ENCODE peak calls at places on chromosomes 6 and 20, in nine cellular contexts. One of them, this sample, is unnamed.

GRCh38 chr6:4281341-4282293 is 146.2 kb upstream of the ECI2 start:
- DNase-seq in stomach: peak
- DNase-seq in IMR-90: peak
- DNase-seq in esophagus muscularis mucosa: no peak
- DNase-seq in prostate gland: peak
- DNase-seq in ovary: no peak
- DNase-seq in right lobe of liver: peak
- DNase-seq in adrenal gland: peak
- DNase-seq in K562: no peak
- DNase-seq in this sample: peak

GRCh38 chr6:144219056-144219685 is 66.0 kb upstream of the UTRN start:
- DNase-seq in stomach: no peak
- DNase-seq in IMR-90: peak
- DNase-seq in esophagus muscularis mucosa: no peak
- DNase-seq in prostate gland: no peak
- DNase-seq in ovary: no peak
- DNase-seq in right lobe of liver: no peak
- DNase-seq in adrenal gland: no peak
- DNase-seq in K562: peak
- DNase-seq in this sample: peak

GRCh38 chr6:75757295-75757694 is 8.3 kb downstream of the MYO6 start:
- DNase-seq in stomach: no peak
- DNase-seq in IMR-90: no peak
- DNase-seq in esophagus muscularis mucosa: no peak
- DNase-seq in prostate gland: no peak
- DNase-seq in ovary: no peak
- DNase-seq in right lobe of liver: no peak
- DNase-seq in adrenal gland: no peak
- DNase-seq in K562: no peak
- DNase-seq in this sample: no peak

GRCh38 chr20:31606928-31607639 is 2.0 kb downstream of the ID1 start:
- DNase-seq in stomach: peak
- DNase-seq in IMR-90: peak
- DNase-seq in esophagus muscularis mucosa: no peak
- DNase-seq in prostate gland: peak
- DNase-seq in ovary: no peak
- DNase-seq in right lobe of liver: peak
- DNase-seq in adrenal gland: peak
- DNase-seq in K562: peak
- DNase-seq in this sample: no peak

GRCh38 chr6:142787422-142787821 is 157.6 kb downstream of the HIVEP2 start:
- DNase-seq in stomach: no peak
- DNase-seq in IMR-90: no peak
- DNase-seq in esophagus muscularis mucosa: no peak
- DNase-seq in prostate gland: no peak
- DNase-seq in ovary: no peak
- DNase-seq in right lobe of liver: no peak
- DNase-seq in adrenal gland: no peak
- DNase-seq in K562: no peak
- DNase-seq in this sample: no peak

GRCh38 chr20:58818585-58819285 is 32.0 kb downstream of the GNAS-AS1 start:
- DNase-seq in stomach: no peak
- DNase-seq in IMR-90: peak
- DNase-seq in esophagus muscularis mucosa: no peak
- DNase-seq in prostate gland: no peak
- DNase-seq in ovary: no peak
- DNase-seq in right lobe of liver: no peak
- DNase-seq in adrenal gland: no peak
- DNase-seq in K562: no peak
- DNase-seq in this sample: peak

GRCh38 chr6:104638841-104639290 is 220.9 kb downstream of the HACE1 start:
- DNase-seq in stomach: no peak
- DNase-seq in IMR-90: no peak
- DNase-seq in esophagus muscularis mucosa: no peak
- DNase-seq in prostate gland: no peak
- DNase-seq in ovary: no peak
- DNase-seq in right lobe of liver: no peak
- DNase-seq in adrenal gland: peak
- DNase-seq in K562: no peak
- DNase-seq in this sample: peak

GRCh38 chr6:170424634-170425126 is 118.1 kb downstream of the FAM120B start:
- DNase-seq in stomach: no peak
- DNase-seq in IMR-90: no peak
- DNase-seq in esophagus muscularis mucosa: peak
- DNase-seq in prostate gland: no peak
- DNase-seq in ovary: no peak
- DNase-seq in right lobe of liver: no peak
- DNase-seq in adrenal gland: no peak
- DNase-seq in K562: no peak
- DNase-seq in this sample: no peak

GRCh38 chr6:166166314-166167257 is 1.1 kb downstream of the TBXT start:
- DNase-seq in stomach: no peak
- DNase-seq in IMR-90: no peak
- DNase-seq in esophagus muscularis mucosa: no peak
- DNase-seq in prostate gland: no peak
- DNase-seq in ovary: no peak
- DNase-seq in right lobe of liver: no peak
- DNase-seq in adrenal gland: no peak
- DNase-seq in K562: no peak
- DNase-seq in this sample: no peak

GRCh38 chr20:32482251-32483220 is 102.6 kb downstream of the NOL4L start:
- DNase-seq in stomach: peak
- DNase-seq in IMR-90: no peak
- DNase-seq in esophagus muscularis mucosa: no peak
- DNase-seq in prostate gland: no peak
- DNase-seq in ovary: no peak
- DNase-seq in right lobe of liver: peak
- DNase-seq in adrenal gland: peak
- DNase-seq in K562: no peak
- DNase-seq in this sample: peak

GRCh38 chr6:165218816-165219215 is 90.6 kb downstream of the C6orf118 start:
- DNase-seq in stomach: no peak
- DNase-seq in IMR-90: no peak
- DNase-seq in esophagus muscularis mucosa: peak
- DNase-seq in prostate gland: no peak
- DNase-seq in ovary: no peak
- DNase-seq in right lobe of liver: no peak
- DNase-seq in adrenal gland: no peak
- DNase-seq in K562: no peak
- DNase-seq in this sample: no peak

GRCh38 chr6:90179190-90180169 is 117.2 kb downstream of the BACH2 start:
- DNase-seq in stomach: no peak
- DNase-seq in IMR-90: no peak
- DNase-seq in esophagus muscularis mucosa: no peak
- DNase-seq in prostate gland: no peak
- DNase-seq in ovary: no peak
- DNase-seq in right lobe of liver: no peak
- DNase-seq in adrenal gland: no peak
- DNase-seq in K562: no peak
- DNase-seq in this sample: peak

DNA sequence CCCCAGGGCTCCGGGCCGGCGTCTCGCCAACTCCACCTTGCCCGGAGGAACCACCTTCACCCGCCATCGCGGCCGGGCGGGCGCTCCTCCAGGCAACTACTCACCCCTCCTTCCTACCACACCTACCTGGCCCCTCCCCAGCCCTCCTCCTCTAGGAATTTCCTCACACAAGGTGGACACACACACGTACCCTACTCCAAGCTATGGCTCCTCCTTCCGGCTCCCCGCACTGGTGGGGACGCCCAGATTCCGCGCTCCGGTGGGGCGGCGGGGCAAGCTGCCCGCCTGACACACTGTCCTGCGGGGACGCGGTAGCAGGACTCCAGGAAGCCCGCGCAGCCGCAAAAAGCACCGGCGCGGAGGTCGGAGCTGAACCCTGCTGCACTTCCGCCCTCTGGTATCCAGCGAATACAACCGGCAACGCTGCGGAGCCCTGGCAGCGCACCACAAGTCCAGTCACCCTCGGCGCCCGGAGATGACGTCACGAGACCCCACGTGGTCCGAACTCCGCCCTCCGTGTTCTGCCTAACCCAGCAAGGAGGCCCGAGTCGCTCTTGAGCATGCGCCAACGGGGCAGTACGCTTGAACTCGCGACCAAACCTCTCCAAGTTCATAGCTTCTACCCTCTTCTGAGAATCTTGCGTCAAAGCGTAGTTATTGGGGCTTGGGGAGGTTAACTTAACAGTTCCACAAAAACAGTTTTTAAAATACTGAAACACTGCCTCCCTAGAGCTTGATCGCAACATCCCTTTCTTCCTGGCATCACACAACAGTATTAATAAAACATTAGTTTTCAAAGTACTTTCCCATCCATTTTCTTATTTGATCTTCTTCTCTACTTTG is at the start of gene ATG5:
- DNase-seq in stomach: peak
- DNase-seq in IMR-90: peak
- DNase-seq in esophagus muscularis mucosa: peak
- DNase-seq in prostate gland: peak
- DNase-seq in ovary: peak
- DNase-seq in right lobe of liver: peak
- DNase-seq in adrenal gland: peak
- DNase-seq in K562: peak
- DNase-seq in this sample: peak
- TF ChIP-seq POLR2A in stomach: peak
- TF ChIP-seq POLR2A in IMR-90: peak
- TF ChIP-seq POLR2A in esophagus muscularis mucosa: peak
- TF ChIP-seq POLR2A in prostate gland: peak
- TF ChIP-seq POLR2A in ovary: peak
- TF ChIP-seq POLR2A in right lobe of liver: peak
- TF ChIP-seq POLR2A in adrenal gland: peak
- TF ChIP-seq POLR2A in K562: peak
- TF ChIP-seq POLR2A in this sample: peak

GRCh38 chr20:37200376-37200775 is 21.0 kb upstream of the MROH8 start:
- DNase-seq in stomach: no peak
- DNase-seq in IMR-90: no peak
- DNase-seq in esophagus muscularis mucosa: no peak
- DNase-seq in prostate gland: no peak
- DNase-seq in ovary: no peak
- DNase-seq in right lobe of liver: no peak
- DNase-seq in adrenal gland: no peak
- DNase-seq in K562: no peak
- DNase-seq in this sample: no peak

GRCh38 chr20:37200926-37201826 is 21.8 kb upstream of the MROH8 start:
- DNase-seq in stomach: no peak
- DNase-seq in IMR-90: no peak
- DNase-seq in esophagus muscularis mucosa: no peak
- DNase-seq in prostate gland: no peak
- DNase-seq in ovary: no peak
- DNase-seq in right lobe of liver: no peak
- DNase-seq in adrenal gland: no peak
- DNase-seq in K562: no peak
- DNase-seq in this sample: no peak

GRCh38 chr20:37204056-37204455 is 24.7 kb upstream of the MROH8 start:
- DNase-seq in stomach: no peak
- DNase-seq in IMR-90: no peak
- DNase-seq in esophagus muscularis mucosa: no peak
- DNase-seq in prostate gland: no peak
- DNase-seq in ovary: no peak
- DNase-seq in right lobe of liver: no peak
- DNase-seq in adrenal gland: no peak
- DNase-seq in K562: no peak
- DNase-seq in this sample: no peak

GRCh38 chr20:37201827-37202162 is 22.4 kb upstream of the MROH8 start:
- DNase-seq in stomach: no peak
- DNase-seq in IMR-90: no peak
- DNase-seq in esophagus muscularis mucosa: no peak
- DNase-seq in prostate gland: no peak
- DNase-seq in ovary: no peak
- DNase-seq in right lobe of liver: no peak
- DNase-seq in adrenal gland: no peak
- DNase-seq in K562: no peak
- DNase-seq in this sample: no peak

DNA sequence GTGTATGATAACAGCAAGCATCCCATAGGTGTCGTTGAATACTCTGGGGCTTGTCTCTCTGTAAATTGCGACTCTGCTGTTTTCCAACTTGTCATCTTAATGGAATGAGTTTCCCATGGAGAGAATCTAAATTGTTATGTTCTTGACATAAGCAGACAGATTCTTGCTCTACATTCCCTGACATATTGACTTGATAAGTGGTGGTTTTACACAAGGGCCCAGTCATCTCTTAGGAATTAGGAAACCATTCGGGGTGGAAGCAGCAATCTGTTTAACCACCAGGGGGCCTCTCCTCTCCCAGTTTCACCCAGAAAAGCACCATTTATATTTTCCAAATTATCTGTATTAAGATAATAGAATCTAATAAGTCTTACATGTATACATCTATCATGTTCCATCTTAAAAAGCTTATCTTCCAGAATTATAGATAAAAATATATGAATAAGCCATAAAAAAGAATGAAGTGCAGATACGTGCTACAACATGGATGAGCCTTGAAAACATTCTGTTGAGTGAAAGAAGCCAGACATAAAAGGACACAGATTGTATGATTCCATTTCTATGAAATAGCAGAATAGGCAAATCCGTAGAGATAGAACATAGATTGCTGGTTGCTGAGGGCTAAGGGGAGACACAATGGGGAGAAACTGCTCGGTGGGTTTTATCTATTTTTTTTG is 23.1 kb upstream of the MROH8 start:
- DNase-seq in stomach: no peak
- DNase-seq in IMR-90: peak
- DNase-seq in esophagus muscularis mucosa: no peak
- DNase-seq in prostate gland: peak
- DNase-seq in ovary: no peak
- DNase-seq in right lobe of liver: no peak
- DNase-seq in adrenal gland: peak
- DNase-seq in K562: peak
- DNase-seq in this sample: peak
- H3K4me3 ChIP-seq in stomach: no peak
- H3K4me3 ChIP-seq in IMR-90: no peak
- H3K4me3 ChIP-seq in esophagus muscularis mucosa: no peak
- H3K4me3 ChIP-seq in prostate gland: no peak
- H3K4me3 ChIP-seq in ovary: no peak
- H3K4me3 ChIP-seq in right lobe of liver: no peak
- H3K4me3 ChIP-seq in adrenal gland: no peak
- H3K4me3 ChIP-seq in K562: no peak
- H3K4me3 ChIP-seq in this sample: no peak

GRCh38 chr20:12570371-12570770 is 438.4 kb upstream of the SPTLC3 start:
- DNase-seq in stomach: no peak
- DNase-seq in IMR-90: no peak
- DNase-seq in esophagus muscularis mucosa: no peak
- DNase-seq in prostate gland: no peak
- DNase-seq in ovary: no peak
- DNase-seq in right lobe of liver: no peak
- DNase-seq in adrenal gland: no peak
- DNase-seq in K562: no peak
- DNase-seq in this sample: peak
- TF ChIP-seq CTCF in stomach: no peak
- TF ChIP-seq CTCF in IMR-90: no peak
- TF ChIP-seq CTCF in esophagus muscularis mucosa: no peak
- TF ChIP-seq CTCF in prostate gland: no peak
- TF ChIP-seq CTCF in ovary: no peak
- TF ChIP-seq CTCF in right lobe of liver: peak
- TF ChIP-seq CTCF in adrenal gland: peak
- TF ChIP-seq CTCF in K562: peak
- TF ChIP-seq CTCF in this sample: peak

DNA sequence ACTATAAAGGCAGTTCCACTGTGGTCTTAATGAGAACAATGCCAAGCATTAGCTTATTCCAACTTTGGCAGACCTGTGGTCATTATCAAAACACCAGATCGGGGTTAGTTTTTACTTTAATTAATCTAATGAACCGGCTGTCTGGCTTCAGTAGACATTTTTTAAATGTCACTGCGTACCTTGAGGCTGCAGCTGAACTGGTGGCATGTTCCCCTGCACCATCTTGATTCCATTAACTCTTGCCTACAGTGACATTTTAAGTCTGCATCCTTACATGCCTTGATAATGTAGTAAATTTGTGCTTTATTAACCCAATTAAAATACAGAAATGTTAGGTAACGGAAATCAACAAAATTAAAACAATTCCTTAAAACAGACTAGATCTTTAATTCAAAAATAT is 127.0 kb downstream of the KIF16B start:
- DNase-seq in stomach: no peak
- DNase-seq in IMR-90: no peak
- DNase-seq in esophagus muscularis mucosa: peak
- DNase-seq in prostate gland: no peak
- DNase-seq in ovary: no peak
- DNase-seq in right lobe of liver: no peak
- DNase-seq in adrenal gland: no peak
- DNase-seq in K562: no peak
- DNase-seq in this sample: no peak
- TF ChIP-seq POLR2A in stomach: no peak
- TF ChIP-seq POLR2A in IMR-90: no peak
- TF ChIP-seq POLR2A in esophagus muscularis mucosa: no peak
- TF ChIP-seq POLR2A in prostate gland: no peak
- TF ChIP-seq POLR2A in ovary: no peak
- TF ChIP-seq POLR2A in right lobe of liver: no peak
- TF ChIP-seq POLR2A in adrenal gland: no peak
- TF ChIP-seq POLR2A in K562: no peak
- TF ChIP-seq POLR2A in this sample: no peak